ENCODE peak calls at places on chromosomes 12 and 14, in six cellular contexts. G is KG1, X is NCI-H2029, Q is nephron progenitor cell, S is brain pericyte, H is sciatic nerve. N is an unnamed sample.

GRCh38 chr12:112844814-112845565 is 53.4 kb downstream of the RPH3A start:
- DNase-seq in X (peak; percentile 66), G (no peak), H (no peak), S (no peak), Q (no peak), N (no peak)

GRCh38 chr12:88300931-88301330 is 158.8 kb downstream of the TMTC3 start:
- DNase-seq in S (no peak), Q (no peak), G (no peak), H (no peak), X (no peak), N (no peak)

GRCh38 chr14:89720741-89721315 is 233.7 kb downstream of the EFCAB11 start:
- DNase-seq in Q (no peak), G (peak; percentile 96), S (no peak), H (no peak), X (no peak), N (no peak)

GRCh38 chr12:752673-753400 is 458 bp downstream of the WNK1 start:
- DNase-seq in S (no peak), Q (peak; percentile 71), X (no peak), G (no peak), H (peak; percentile 78), N (peak; percentile 38)

GRCh38 chr12:123278150-123278627 is 6.5 kb upstream of the CDK2AP1 start:
- DNase-seq in G (no peak), H (no peak), Q (no peak), S (no peak), X (no peak), N (no peak)

GRCh38 chr12:3436496-3437060 is 54.4 kb upstream of the PRMT8 start:
- DNase-seq in Q (no peak), X (peak; percentile 79), S (no peak), G (no peak), H (no peak), N (peak; percentile 29)

GRCh38 chr14:79758985-79759384 is 452.3 kb downstream of the DIO2 start:
- DNase-seq in Q (no peak), X (no peak), G (no peak), H (no peak), S (no peak), N (no peak)

GRCh38 chr14:77000340-77001235 is 27.9 kb downstream of the IRF2BPL start:
- DNase-seq in H (no peak), S (no peak), Q (peak; percentile 62), X (no peak), G (peak; percentile 81), N (peak; percentile 83)

GRCh38 chr12:86777335-86777734 is 521.1 kb upstream of the MGAT4C start:
- DNase-seq in G (no peak), H (no peak), X (no peak), Q (no peak), S (no peak), N (no peak)

GRCh38 chr12:116123511-116124258 is 153.8 kb downstream of the MED13L start:
- DNase-seq in G (no peak), H (no peak), S (no peak), X (peak; percentile 76), Q (peak; percentile 20), N (peak; percentile 65)

N was measured in DMS153.